ENCODE peak calls at places on chromosomes 13 and 19, in seven cellular contexts. One of them, this sample, is unnamed.

GRCh38 chr13:103839460-103839859 is 773.2 kb upstream of the SLC10A2 start:
- DNase-seq in body of pancreas: no peak
- DNase-seq in renal cortical epithelial cell: no peak
- DNase-seq in MCF 10A: no peak
- DNase-seq in HuH-7.5: no peak
- DNase-seq in hypothalamus: no peak
- DNase-seq in cardiac muscle cell: no peak
- DNase-seq in this sample: no peak

GRCh38 chr19:55545913-55546495 is 661 bp upstream of the SBK3 start:
- DNase-seq in body of pancreas: no peak
- DNase-seq in renal cortical epithelial cell: no peak
- DNase-seq in MCF 10A: no peak
- DNase-seq in HuH-7.5: peak
- DNase-seq in hypothalamus: no peak
- DNase-seq in cardiac muscle cell: no peak
- DNase-seq in this sample: no peak

GRCh38 chr19:56423276-56423984 is 19.3 kb downstream of the ZNF583 start:
- DNase-seq in body of pancreas: no peak
- DNase-seq in renal cortical epithelial cell: no peak
- DNase-seq in MCF 10A: no peak
- DNase-seq in HuH-7.5: no peak
- DNase-seq in hypothalamus: no peak
- DNase-seq in cardiac muscle cell: no peak
- DNase-seq in this sample: no peak

GRCh38 chr13:70923863-70924752 is 815.9 kb upstream of the KLHL1 start:
- DNase-seq in body of pancreas: no peak
- DNase-seq in renal cortical epithelial cell: no peak
- DNase-seq in MCF 10A: no peak
- DNase-seq in HuH-7.5: no peak
- DNase-seq in hypothalamus: no peak
- DNase-seq in cardiac muscle cell: no peak
- DNase-seq in this sample: no peak

GRCh38 chr13:51802601-51803000 is 1.4 kb downstream of the DHRS12 start:
- DNase-seq in body of pancreas: no peak
- DNase-seq in renal cortical epithelial cell: no peak
- DNase-seq in MCF 10A: no peak
- DNase-seq in HuH-7.5: no peak
- DNase-seq in hypothalamus: no peak
- DNase-seq in cardiac muscle cell: no peak
- DNase-seq in this sample: no peak

GRCh38 chr19:35248310-35249145 is at the start of gene LSR:
- DNase-seq in body of pancreas: peak
- DNase-seq in renal cortical epithelial cell: peak
- DNase-seq in MCF 10A: peak
- DNase-seq in HuH-7.5: peak
- DNase-seq in hypothalamus: no peak
- DNase-seq in cardiac muscle cell: no peak
- DNase-seq in this sample: peak

GRCh38 chr13:94292323-94292640 is 187.2 kb downstream of the DCT start:
- DNase-seq in body of pancreas: no peak
- DNase-seq in renal cortical epithelial cell: no peak
- DNase-seq in MCF 10A: no peak
- DNase-seq in HuH-7.5: no peak
- DNase-seq in hypothalamus: no peak
- DNase-seq in cardiac muscle cell: no peak
- DNase-seq in this sample: no peak

GRCh38 chr13:94712812-94713555 is 639 bp upstream of the SOX21 start:
- DNase-seq in body of pancreas: peak
- DNase-seq in renal cortical epithelial cell: peak
- DNase-seq in MCF 10A: peak
- DNase-seq in HuH-7.5: no peak
- DNase-seq in hypothalamus: peak
- DNase-seq in cardiac muscle cell: peak
- DNase-seq in this sample: peak

GRCh38 chr13:110644892-110645521 is 29.7 kb downstream of the NAXD start:
- DNase-seq in body of pancreas: peak
- DNase-seq in renal cortical epithelial cell: peak
- DNase-seq in MCF 10A: no peak
- DNase-seq in HuH-7.5: no peak
- DNase-seq in hypothalamus: no peak
- DNase-seq in cardiac muscle cell: peak
- DNase-seq in this sample: no peak

GRCh38 chr19:41327499-41328156 is 17.7 kb downstream of the CCDC97 start:
- DNase-seq in body of pancreas: peak
- DNase-seq in renal cortical epithelial cell: peak
- DNase-seq in MCF 10A: peak
- DNase-seq in HuH-7.5: no peak
- DNase-seq in hypothalamus: no peak
- DNase-seq in cardiac muscle cell: peak
- DNase-seq in this sample: no peak

GRCh38 chr13:37141011-37141410 is 35.5 kb upstream of the CSNK1A1L start:
- DNase-seq in body of pancreas: no peak
- DNase-seq in renal cortical epithelial cell: no peak
- DNase-seq in MCF 10A: no peak
- DNase-seq in HuH-7.5: no peak
- DNase-seq in hypothalamus: no peak
- DNase-seq in cardiac muscle cell: no peak
- DNase-seq in this sample: no peak

GRCh38 chr13:58318495-58319167 is 687.1 kb downstream of the PCDH17 start:
- DNase-seq in body of pancreas: no peak
- DNase-seq in renal cortical epithelial cell: no peak
- DNase-seq in MCF 10A: no peak
- DNase-seq in HuH-7.5: no peak
- DNase-seq in hypothalamus: no peak
- DNase-seq in cardiac muscle cell: no peak
- DNase-seq in this sample: no peak

GRCh38 chr13:74206061-74206561 is 71.9 kb upstream of the KLF12 start:
- DNase-seq in body of pancreas: no peak
- DNase-seq in renal cortical epithelial cell: peak
- DNase-seq in MCF 10A: no peak
- DNase-seq in HuH-7.5: no peak
- DNase-seq in hypothalamus: no peak
- DNase-seq in cardiac muscle cell: peak
- DNase-seq in this sample: no peak

GRCh38 chr19:35162471-35163326 is 8.2 kb downstream of the FXYD5 start:
- DNase-seq in body of pancreas: no peak
- DNase-seq in renal cortical epithelial cell: no peak
- DNase-seq in MCF 10A: peak
- DNase-seq in HuH-7.5: no peak
- DNase-seq in hypothalamus: no peak
- DNase-seq in cardiac muscle cell: no peak
- DNase-seq in this sample: no peak

GRCh38 chr19:1226522-1227312 is 11.1 kb downstream of the CBARP start:
- DNase-seq in body of pancreas: no peak
- DNase-seq in renal cortical epithelial cell: no peak
- DNase-seq in MCF 10A: no peak
- DNase-seq in HuH-7.5: no peak
- DNase-seq in hypothalamus: no peak
- DNase-seq in cardiac muscle cell: no peak
- DNase-seq in this sample: no peak

GRCh38 chr13:36135876-36136275 is 4.7 kb upstream of the DCLK1 start:
- DNase-seq in body of pancreas: no peak
- DNase-seq in renal cortical epithelial cell: no peak
- DNase-seq in MCF 10A: no peak
- DNase-seq in HuH-7.5: no peak
- DNase-seq in hypothalamus: no peak
- DNase-seq in cardiac muscle cell: no peak
- DNase-seq in this sample: no peak